ENCODE peak calls at places on chromosomes 11 and 22, in five cellular contexts. R, I, K, X and V are unnamed samples.

GRCh38 chr11:8365542-8365941 is 101.9 kb upstream of the LMO1 start:
- DNase-seq in R (no peak), I (no peak), K (no peak), X (no peak), V (no peak)

GRCh38 chr11:110159491-110159890 is 66.3 kb downstream of the ZC3H12C start:
- DNase-seq in R (no peak), I (no peak), K (no peak), X (no peak), V (no peak)

GRCh38 chr22:44616882-44617655 is 84.9 kb upstream of the PRR5 start:
- DNase-seq in R (no peak), I (no peak), K (no peak), X (no peak), V (no peak)

GRCh38 chr22:47943729-47944700 is 1181.6 kb downstream of the TBC1D22A start:
- DNase-seq in R (no peak), I (no peak), K (no peak), X (no peak), V (no peak)

GRCh38 chr11:7609521-7609920 is 63.8 kb downstream of the CYB5R2 start:
- DNase-seq in R (no peak), I (no peak), K (no peak), X (no peak), V (no peak)

GRCh38 chr22:27378343-27378800 is 423.2 kb downstream of the MN1 start:
- DNase-seq in R (peak), I (no peak), K (no peak), X (no peak), V (no peak)

GRCh38 chr11:82775736-82776346 is 42.2 kb upstream of the FAM181B start:
- DNase-seq in R (no peak), I (peak), K (peak), X (peak), V (no peak)

GRCh38 chr11:10349281-10349665 is 44.4 kb downstream of the ADM start:
- DNase-seq in R (no peak), I (no peak), K (no peak), X (no peak), V (no peak)

GRCh38 chr11:61392991-61393595 is 706 bp downstream of the TMEM216 start:
- DNase-seq in R (no peak), I (peak), K (no peak), X (no peak), V (no peak)
- TF ChIP-seq CTCF in R (peak), I (peak), K (peak), X (no peak), V (peak)

GRCh38 chr22:30212363-30212995 is 34.1 kb downstream of the LIF start:
- DNase-seq in R (peak), I (peak), K (peak), X (peak), V (peak)
- H3K4me3 ChIP-seq in R (no peak), I (no peak), K (no peak), X (no peak), V (no peak)

DNA sequence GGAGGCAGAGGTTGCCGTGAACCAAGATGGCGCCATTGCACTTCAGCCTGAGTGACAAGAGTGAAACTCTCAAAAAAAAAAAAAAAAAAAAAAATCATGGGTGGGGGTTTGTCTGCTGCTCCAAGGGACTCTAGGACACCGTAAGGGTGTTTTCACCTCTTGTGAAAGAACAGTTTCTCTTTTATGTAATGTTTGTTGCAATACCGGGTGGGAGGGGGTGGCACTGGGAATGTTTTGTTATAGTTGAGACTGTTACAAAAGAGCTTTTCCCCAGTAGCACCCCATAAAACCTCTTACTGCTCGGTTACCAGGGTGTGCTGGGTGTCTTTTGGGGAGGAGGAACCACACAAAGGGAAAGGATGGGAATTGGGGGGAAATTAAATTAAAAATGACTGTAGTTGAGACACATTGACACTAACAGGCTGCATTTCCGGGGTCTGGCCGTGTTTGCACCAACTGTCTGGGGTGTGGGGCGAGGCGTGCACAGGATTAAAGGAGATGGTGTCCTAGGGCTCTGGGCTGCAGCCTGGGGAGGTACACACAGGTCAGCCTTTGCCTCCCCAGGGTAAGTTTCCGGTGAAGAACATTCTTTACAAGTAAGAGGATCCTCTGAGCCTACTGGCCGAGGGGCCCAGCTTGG is 1.6 kb downstream of the NFAM1 start:
- DNase-seq in R (no peak), I (no peak), K (no peak), X (no peak), V (no peak)
- TF ChIP-seq CTCF in R (no peak), I (no peak), K (no peak), X (no peak), V (no peak)

DNA sequence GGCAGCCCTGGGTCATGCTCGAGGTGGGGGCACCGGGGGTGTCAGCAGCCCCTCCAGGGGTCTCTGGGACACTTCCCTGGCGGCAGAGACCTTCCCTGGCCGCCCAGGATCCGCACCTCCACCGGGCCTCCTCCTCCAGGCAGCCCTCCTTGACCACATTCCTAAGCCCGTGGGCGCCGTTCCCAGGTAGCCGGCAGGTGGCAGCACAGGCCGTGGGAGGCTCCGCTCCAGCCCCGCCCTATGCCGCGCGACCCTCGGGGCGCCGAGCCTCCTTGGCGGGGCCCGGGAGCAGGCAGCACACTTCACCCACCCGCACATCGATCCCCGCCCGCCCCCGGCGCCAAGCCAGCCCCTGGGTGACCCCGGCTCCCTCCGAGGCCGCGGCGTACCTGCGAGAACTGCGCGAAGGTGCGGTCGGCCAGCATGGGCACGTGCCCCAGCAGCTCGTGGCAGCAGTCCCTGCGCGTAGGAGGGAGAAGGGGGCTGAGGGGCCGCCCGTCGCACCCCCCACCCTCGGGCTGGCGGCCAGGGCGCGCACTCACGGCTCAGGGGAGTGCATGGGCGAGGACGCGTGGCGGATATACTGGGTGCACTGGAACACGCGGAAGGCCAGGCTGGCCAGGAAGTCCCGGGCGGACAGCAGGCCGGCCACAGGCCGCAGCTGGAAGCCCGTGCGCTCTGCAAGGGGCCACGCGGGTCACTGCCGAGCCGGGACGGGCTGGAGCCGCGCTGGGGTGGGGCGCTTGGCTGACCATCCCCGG is 5.3 kb upstream of the INS start:
- DNase-seq in R (no peak), I (no peak), K (no peak), X (no peak), V (no peak)
- H3K4me3 ChIP-seq in R (no peak), I (peak), K (no peak), X (peak), V (no peak)

DNA sequence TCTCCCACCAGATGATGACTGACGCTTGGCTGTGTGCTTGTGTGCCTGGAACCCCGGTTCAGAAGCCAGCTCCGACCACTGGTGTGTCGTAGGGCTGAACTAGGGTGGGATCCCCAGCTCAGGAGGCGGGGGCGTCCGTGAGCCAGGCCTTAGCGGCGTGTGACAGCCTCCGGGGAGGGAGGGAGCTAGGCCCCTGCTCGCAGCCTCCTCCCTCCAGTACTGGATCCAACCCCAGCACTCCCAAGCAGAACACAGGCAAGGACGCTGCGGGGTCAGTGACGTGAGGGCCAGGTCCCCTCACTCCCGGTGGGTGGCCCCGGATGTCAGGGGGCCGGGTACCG is 410 bp downstream of the PMM1 start:
- DNase-seq in R (no peak), I (no peak), K (no peak), X (no peak), V (no peak)
- TF ChIP-seq CTCF in R (no peak), I (no peak), K (no peak), X (no peak), V (no peak)

GRCh38 chr11:1571760-1572199 is 291 bp downstream of the DUSP8 start:
- DNase-seq in R (no peak), I (no peak), K (no peak), X (no peak), V (no peak)

GRCh38 chr11:1573077-1573846 is 1.2 kb upstream of the DUSP8 start:
- DNase-seq in R (no peak), I (no peak), K (no peak), X (peak), V (no peak)

GRCh38 chr11:1574256-1575242 is 2.5 kb upstream of the DUSP8 start:
- DNase-seq in R (no peak), I (no peak), K (no peak), X (peak), V (no peak)

GRCh38 chr11:1572200-1573076 is at the start of gene DUSP8:
- DNase-seq in R (peak), I (peak), K (peak), X (peak), V (no peak)

DNA sequence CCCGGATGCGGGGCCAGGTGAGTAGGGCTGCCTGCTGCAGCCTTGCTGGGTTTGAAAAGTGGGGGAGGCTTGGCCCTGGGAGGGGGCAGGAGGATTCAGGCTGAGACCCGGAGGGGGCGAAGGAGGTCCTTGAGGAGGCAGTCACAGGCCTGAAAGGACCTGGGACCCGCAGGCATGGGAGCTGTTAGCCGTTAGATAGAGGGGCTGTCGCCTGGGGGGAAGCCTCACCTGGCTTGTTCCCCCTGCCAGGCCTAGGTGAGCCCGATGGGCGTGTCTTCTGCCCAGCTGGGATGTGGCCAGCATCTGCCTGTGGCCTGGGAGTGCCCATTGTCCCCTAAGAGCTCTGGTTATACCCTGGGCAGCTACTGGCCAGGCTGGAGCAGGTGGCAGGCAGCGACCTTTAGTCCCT is 1.8 kb upstream of the DUSP8 start:
- DNase-seq in R (no peak), I (no peak), K (no peak), X (peak), V (no peak)
- H3K4me3 ChIP-seq in R (no peak), I (no peak), K (no peak), X (peak), V (no peak)

GRCh38 chr11:13289081-13289480 is 11.5 kb downstream of the BMAL1 start:
- DNase-seq in R (peak), I (no peak), K (no peak), X (no peak), V (no peak)
- TF ChIP-seq CTCF in R (peak), I (no peak), K (no peak), X (no peak), V (no peak)

DNA sequence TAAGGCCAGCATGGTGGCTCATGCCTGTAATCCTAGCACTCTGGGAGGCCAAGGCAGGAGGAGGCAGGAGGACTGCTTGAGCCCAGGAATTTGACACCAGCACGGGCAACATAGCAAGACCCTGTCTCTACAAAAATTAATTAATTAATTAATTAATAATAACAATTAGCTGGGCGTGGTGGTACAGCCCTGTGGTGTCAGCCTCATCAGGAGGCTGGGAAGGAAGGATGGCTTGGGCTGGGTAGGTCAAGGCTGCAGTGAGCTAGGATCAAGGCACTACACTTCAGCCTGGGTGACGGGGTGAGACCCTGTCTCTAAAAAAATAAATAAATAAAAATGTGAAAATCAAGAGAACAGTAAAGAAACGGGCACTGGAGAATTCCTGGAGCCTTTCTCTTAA is 1.3 kb downstream of the ARFGAP3 start:
- DNase-seq in R (no peak), I (no peak), K (no peak), X (no peak), V (no peak)
- H3K4me3 ChIP-seq in R (peak), I (peak), K (peak), X (peak), V (peak)

GRCh38 chr11:125190549-125190948 is 26.0 kb downstream of the PKNOX2 start:
- DNase-seq in R (no peak), I (no peak), K (no peak), X (no peak), V (no peak)

GRCh38 chr11:125192717-125193116 is 28.2 kb downstream of the PKNOX2 start:
- DNase-seq in R (no peak), I (no peak), K (no peak), X (no peak), V (no peak)

GRCh38 chr11:125188021-125188420 is 23.5 kb downstream of the PKNOX2 start:
- DNase-seq in R (no peak), I (peak), K (no peak), X (no peak), V (no peak)

GRCh38 chr11:125193158-125193557 is 28.6 kb downstream of the PKNOX2 start:
- DNase-seq in R (no peak), I (no peak), K (no peak), X (no peak), V (no peak)

GRCh38 chr11:125192194-125192593 is 27.6 kb downstream of the PKNOX2 start:
- DNase-seq in R (no peak), I (no peak), K (no peak), X (no peak), V (no peak)
- TF ChIP-seq CTCF in R (no peak), I (no peak), K (no peak), X (no peak), V (no peak)